ENCODE peak calls at places on chromosomes 6 and 20, in four cellular contexts. P is K562, U is SK-N-SH, M is GM12878. H is an unnamed sample.

GRCh38 chr6:111759836-111760785 is 113.1 kb downstream of the FYN start:
- DNase-seq in P (no peak), U (peak), M (no peak), H (no peak)

GRCh38 chr6:125986956-125987617 is 747 bp downstream of the TRMT11 start:
- DNase-seq in P (peak), U (peak), M (peak), H (no peak)

GRCh38 chr6:149190228-149190831 is 127.2 kb upstream of the TAB2 start:
- DNase-seq in P (peak), U (no peak), M (no peak), H (peak)

GRCh38 chr6:134041093-134041492 is 11.3 kb downstream of the SLC2A12 start:
- DNase-seq in P (peak), U (no peak), M (no peak), H (no peak)

GRCh38 chr6:3813150-3813780 is 35.9 kb upstream of the FAM50B start:
- DNase-seq in P (peak), U (no peak), M (no peak), H (no peak)

GRCh38 chr6:31057426-31058003 is 47.2 kb downstream of the MUC22 start:
- DNase-seq in P (no peak), U (no peak), M (no peak), H (no peak)

GRCh38 chr6:150301871-150302800 is 66.7 kb upstream of the IYD start:
- DNase-seq in P (peak), U (no peak), M (no peak), H (no peak)

GRCh38 chr6:156585859-156586258 is 191.3 kb upstream of the ARID1B start:
- DNase-seq in P (peak), U (no peak), M (no peak), H (no peak)

DNA sequence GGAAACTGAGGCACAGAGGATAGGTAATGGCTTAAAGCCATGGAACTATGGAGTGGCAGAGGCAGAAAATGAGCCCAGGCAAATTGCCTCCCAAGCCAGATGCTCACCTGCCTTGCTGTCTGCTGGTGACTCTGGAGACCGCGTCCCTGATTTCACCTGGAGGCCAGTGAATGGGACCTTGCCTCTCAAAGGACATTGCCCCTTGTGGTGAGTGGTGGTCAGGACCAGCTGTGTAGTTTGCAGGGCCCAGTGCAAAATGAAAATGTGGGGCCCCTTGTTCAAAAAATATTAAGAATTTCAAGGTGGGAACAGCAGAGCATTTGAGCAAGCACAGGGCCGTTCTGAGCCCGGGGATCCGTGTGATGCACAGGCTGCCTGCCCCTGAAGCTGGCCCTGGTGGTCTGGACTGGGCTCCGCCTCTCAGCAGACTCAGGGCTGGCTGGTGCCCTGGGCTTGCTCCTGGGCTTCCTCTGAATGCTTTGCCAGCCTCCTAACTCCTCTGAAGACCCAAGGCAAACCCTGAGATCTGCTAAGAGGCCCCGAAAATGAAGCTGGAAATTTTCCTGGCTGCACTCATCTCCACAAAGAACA is 19.8 kb upstream of the KCNG1 start:
- DNase-seq in P (no peak), U (no peak), M (no peak), H (peak)
- TF ChIP-seq CTCF in P (peak), U (peak), M (no peak), H (peak)

DNA sequence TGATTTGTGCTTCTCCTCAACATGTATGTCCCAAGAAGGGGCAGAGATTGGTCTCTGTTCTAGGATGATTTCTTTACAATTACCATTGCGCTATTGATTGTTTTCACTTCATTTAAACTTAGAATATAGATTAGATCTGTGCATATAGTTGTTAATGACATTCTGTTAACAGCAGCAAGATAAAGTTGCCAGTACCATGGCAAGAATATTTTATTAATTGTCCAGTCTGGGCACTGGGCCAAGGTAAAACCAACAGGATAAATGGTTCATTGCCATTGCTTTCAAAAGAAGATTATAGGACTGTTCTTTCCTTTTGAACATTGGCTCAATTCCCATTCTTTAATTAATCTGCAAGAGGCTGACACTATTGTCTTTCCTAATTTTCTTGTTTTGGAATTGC is 592.4 kb downstream of the RFPL4B start:
- DNase-seq in P (no peak), U (peak), M (no peak), H (no peak)
- TF ChIP-seq USF1 in P (no peak), U (no peak), M (no peak), H (no peak)

DNA sequence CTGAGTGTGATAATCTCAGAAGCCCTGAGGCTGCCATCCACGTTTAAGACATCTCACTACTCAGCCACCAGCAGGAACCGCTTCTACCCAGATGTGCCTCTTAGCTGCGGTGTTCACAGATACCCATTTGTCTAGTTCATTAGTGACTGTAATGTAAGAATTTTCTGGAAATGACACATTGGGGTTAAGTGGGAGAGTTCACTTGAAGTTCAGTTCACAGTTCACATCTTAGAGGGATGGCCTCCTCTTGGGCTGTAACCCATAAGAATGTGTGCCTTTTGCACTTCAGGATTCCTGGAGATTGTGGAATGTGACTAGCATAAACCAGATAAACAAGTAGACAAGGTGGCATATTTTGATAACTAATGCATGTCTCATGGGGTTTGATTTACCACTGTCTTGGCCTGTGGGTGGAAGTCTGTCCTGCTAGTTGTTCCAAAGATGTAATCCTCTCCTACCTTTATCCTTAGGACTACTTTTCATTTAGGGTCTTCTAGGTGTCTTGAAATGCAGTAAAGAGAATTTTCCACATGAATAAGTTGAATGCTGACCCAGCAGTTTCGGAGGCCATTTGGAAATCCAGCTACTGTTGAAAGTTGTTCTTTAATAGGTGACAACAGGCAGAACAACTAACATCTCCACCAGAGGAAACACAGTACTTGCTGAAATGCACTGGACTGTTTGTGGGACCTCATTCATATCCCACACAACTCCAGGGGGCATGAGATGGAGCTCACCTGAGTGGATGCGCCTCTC is 477.9 kb downstream of the BTBD3 start:
- DNase-seq in P (no peak), U (no peak), M (no peak), H (no peak)
- TF ChIP-seq CTCF in P (no peak), U (no peak), M (no peak), H (no peak)

GRCh38 chr20:25315418-25316210 is 67.7 kb downstream of the PYGB start:
- DNase-seq in P (no peak), U (no peak), M (no peak), H (peak)
- TF ChIP-seq USF1 in P (no peak), U (no peak), M (no peak), H (no peak)

GRCh38 chr6:89242574-89243330 is 25.6 kb upstream of the GABRR1 start:
- DNase-seq in P (peak), U (peak), M (no peak), H (no peak)
- TF ChIP-seq CTCF in P (peak), U (peak), M (peak), H (no peak)

GRCh38 chr6:28250747-28251146 is 1.3 kb downstream of the ZKSCAN4 start:
- DNase-seq in P (no peak), U (no peak), M (no peak), H (no peak)

GRCh38 chr6:28248916-28249315 is 3.2 kb downstream of the ZKSCAN4 start:
- DNase-seq in P (no peak), U (no peak), M (no peak), H (no peak)

GRCh38 chr6:28254340-28254618 is 2.2 kb upstream of the ZKSCAN4 start:
- DNase-seq in P (no peak), U (no peak), M (no peak), H (no peak)

GRCh38 chr6:28251648-28252506 is at the start of gene ZKSCAN4:
- DNase-seq in P (peak), U (peak), M (peak), H (peak)

GRCh38 chr6:28252507-28252975 is 472 bp upstream of the ZKSCAN4 start:
- DNase-seq in P (peak), U (peak), M (no peak), H (no peak)
- TF ChIP-seq USF1 in P (no peak), U (no peak), M (no peak), H (no peak)

GRCh38 chr6:67694127-67694526 is 941.0 kb upstream of the ADGRB3 start:
- DNase-seq in P (peak), U (no peak), M (no peak), H (no peak)
- TF ChIP-seq CTCF in P (no peak), U (peak), M (no peak), H (no peak)

H was measured in WTC11.